ENCODE peak calls at places on chromosome 12, in six cellular contexts. B is pancreas, U is SJSA1, A is fibroblast of villous mesenchyme, P is A549, Q is PC-9. V is an unnamed sample.

GRCh38 chr12:56256326-56256960 is 1.7 kb downstream of the ANKRD52 start:
- DNase-seq in B (no peak), U (peak; percentile 65), A (no peak), P (no peak), Q (no peak), V (peak; percentile 95)

GRCh38 chr12:90335561-90335960 is 619.4 kb downstream of the CCER1 start:
- DNase-seq in B (no peak), U (no peak), A (no peak), P (no peak), Q (no peak), V (no peak)

GRCh38 chr12:94263011-94263786 is 114.8 kb downstream of the PLXNC1 start:
- DNase-seq in B (no peak), U (no peak), A (no peak), P (no peak), Q (no peak), V (peak; percentile 65)

GRCh38 chr12:130031571-130032189 is 127.9 kb upstream of the TMEM132D start:
- DNase-seq in B (no peak), U (no peak), A (peak; percentile 3), P (peak; percentile 57), Q (peak; percentile 37), V (no peak)

GRCh38 chr12:77343291-77343690 is 277.9 kb upstream of the E2F7 start:
- DNase-seq in B (no peak), U (no peak), A (no peak), P (no peak), Q (no peak), V (peak; percentile 74)

GRCh38 chr12:104049278-104050257 is at the start of gene GLT8D2:
- DNase-seq in B (no peak), U (peak; percentile 70), A (peak; percentile 92), P (no peak), Q (peak; percentile 34), V (peak; percentile 79)

GRCh38 chr12:106245767-106246166 is 2.1 kb downstream of the CKAP4 start:
- DNase-seq in B (peak; percentile 63), U (peak; percentile 80), A (peak; percentile 85), P (peak; percentile 81), Q (peak; percentile 70), V (peak; percentile 95)

GRCh38 chr12:45214739-45215418 is 1.0 kb upstream of the ANO6 start:
- DNase-seq in B (peak; percentile 29), U (no peak), A (peak; percentile 50), P (no peak), Q (no peak), V (no peak)

GRCh38 chr12:88650715-88651114 is 70.4 kb upstream of the KITLG start:
- DNase-seq in B (no peak), U (no peak), A (peak; percentile 19), P (peak; percentile 12), Q (no peak), V (peak; percentile 54)

GRCh38 chr12:46332260-46332659 is 40.3 kb downstream of the SLC38A2 start:
- DNase-seq in B (no peak), U (no peak), A (peak; percentile 68), P (peak; percentile 25), Q (peak; percentile 56), V (peak; percentile 13)

GRCh38 chr12:62006076-62006732 is 254.0 kb upstream of the USP15 start:
- DNase-seq in B (no peak), U (no peak), A (peak; percentile 51), P (peak; percentile 61), Q (no peak), V (no peak)

GRCh38 chr12:95784886-95785285 is 5.7 kb downstream of the NTN4 start:
- DNase-seq in B (no peak), U (no peak), A (no peak), P (no peak), Q (no peak), V (no peak)

GRCh38 chr12:83015390-83016225 is 328.9 kb downstream of the TMTC2 start:
- DNase-seq in B (peak; percentile 73), U (no peak), A (peak; percentile 7), P (no peak), Q (peak; percentile 55), V (no peak)

GRCh38 chr12:88577537-88577936 is 2.7 kb downstream of the KITLG start:
- DNase-seq in B (no peak), U (no peak), A (no peak), P (peak; percentile 19), Q (no peak), V (no peak)

GRCh38 chr12:76563061-76563460 is 3.5 kb upstream of the OSBPL8 start:
- DNase-seq in B (no peak), U (no peak), A (peak; percentile 38), P (no peak), Q (peak; percentile 84), V (no peak)

GRCh38 chr12:57632369-57632897 is 568 bp downstream of the B4GALNT1 start:
- DNase-seq in B (no peak), U (peak; percentile 100), A (no peak), P (peak; percentile 43), Q (no peak), V (peak; percentile 63)

GRCh38 chr12:88006351-88006750 is 22.9 kb downstream of the C12orf50 start:
- DNase-seq in B (no peak), U (no peak), A (no peak), P (no peak), Q (no peak), V (no peak)

GRCh38 chr12:131202592-131203378 is 249.1 kb downstream of the ADGRD1 start:
- DNase-seq in B (no peak), U (peak; percentile 34), A (no peak), P (no peak), Q (no peak), V (peak; percentile 81)

GRCh38 chr12:2198088-2198501 is 145.3 kb downstream of the CACNA1C start:
- DNase-seq in B (no peak), U (peak; percentile 77), A (peak; percentile 53), P (no peak), Q (no peak), V (no peak)

GRCh38 chr12:119642986-119643385 is 24.9 kb upstream of the PRKAB1 start:
- DNase-seq in B (no peak), U (no peak), A (no peak), P (no peak), Q (no peak), V (no peak)

GRCh38 chr12:50579757-50580267 is 75.0 kb downstream of the DIP2B start:
- DNase-seq in B (no peak), U (no peak), A (no peak), P (peak; percentile 67), Q (no peak), V (peak; percentile 71)
- H3K4me3 ChIP-seq in B (no peak overlapping the region), U (no peak overlapping the region), A (no peak overlapping the region), P (no peak overlapping the region), Q (no peak overlapping the region), V (no peak overlapping the region)

GRCh38 chr12:51589557-51590176 is 1.4 kb upstream of the SCN8A start:
- DNase-seq in B (no peak), U (no peak), A (no peak), P (no peak), Q (no peak), V (peak; percentile 21)
- H3K4me3 ChIP-seq in B (no peak overlapping the region), U (no peak overlapping the region), A (no peak overlapping the region), P (peak overlapping the region; percentile 70), Q (no peak overlapping the region), V (peak overlapping the region; percentile 85)

GRCh38 chr12:121837680-121838079 is 21.0 kb downstream of the HPD start:
- DNase-seq in B (no peak), U (no peak), A (no peak), P (no peak), Q (no peak), V (no peak)

GRCh38 chr12:121843236-121843982 is 15.2 kb downstream of the HPD start:
- DNase-seq in B (no peak), U (no peak), A (no peak), P (no peak), Q (no peak), V (no peak)

GRCh38 chr12:121839993-121840761 is 18.5 kb downstream of the HPD start:
- DNase-seq in B (no peak), U (no peak), A (peak; percentile 15), P (no peak), Q (no peak), V (no peak)

GRCh38 chr12:121838096-121838495 is 20.6 kb downstream of the HPD start:
- DNase-seq in B (no peak), U (no peak), A (no peak), P (no peak), Q (no peak), V (peak; percentile 3)

DNA sequence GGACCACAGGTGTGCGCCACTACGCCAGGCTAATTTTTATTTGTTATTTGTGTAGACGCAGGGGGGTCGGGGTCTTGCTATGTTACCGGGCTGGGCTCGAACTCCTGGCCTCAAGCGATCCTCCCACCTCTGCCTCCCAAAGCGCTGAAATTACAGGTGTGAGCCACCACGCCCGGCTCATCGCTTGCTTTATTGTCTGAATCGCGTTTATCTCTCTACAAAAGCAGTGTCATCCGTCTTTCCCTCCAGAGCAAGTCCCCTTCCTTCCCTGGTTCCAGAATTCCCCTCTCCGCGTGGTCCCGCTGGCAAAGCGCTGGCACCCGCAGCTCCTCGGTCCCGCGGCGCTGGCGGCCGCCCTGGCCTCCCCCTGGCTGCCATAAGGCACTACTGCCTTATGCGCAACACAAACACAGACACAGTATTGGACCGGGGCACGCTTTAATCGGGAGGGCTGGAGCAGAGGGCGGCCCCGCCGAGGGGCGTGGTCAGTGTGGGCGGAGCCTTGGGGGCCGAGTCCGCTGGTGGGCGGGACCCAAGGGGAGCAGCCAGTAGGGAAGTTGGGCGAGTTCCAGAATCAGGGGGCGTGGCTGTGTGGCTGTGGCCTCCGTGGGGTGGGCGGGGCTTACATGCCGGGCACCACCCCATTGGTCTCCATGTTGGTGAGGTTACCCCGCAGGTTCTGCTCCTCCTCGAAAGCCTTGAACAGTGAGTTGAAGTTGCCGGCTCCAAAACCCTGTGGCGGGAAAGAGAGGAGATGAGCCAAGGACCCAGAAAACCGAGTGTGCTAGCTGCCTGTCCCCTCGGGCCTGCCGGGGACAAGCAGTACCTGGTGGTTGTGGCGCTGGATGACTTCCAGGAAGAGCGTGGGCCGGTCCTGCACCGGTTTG is 19.3 kb downstream of the HPD start:
- DNase-seq in B (peak; percentile 100), U (peak; percentile 99), A (peak; percentile 98), P (peak; percentile 98), Q (peak; percentile 91), V (peak; percentile 99)
- H3K4me3 ChIP-seq in B (peak overlapping the region; percentile 44), U (peak overlapping the region; percentile 43), A (peak overlapping the region; percentile 78), P (peak overlapping the region; percentile 54), Q (peak overlapping the region; percentile 60), V (peak overlapping the region; percentile 79)

GRCh38 chr12:51906452-51907082 is 737 bp upstream of the ACVRL1 start:
- DNase-seq in B (no peak), U (no peak), A (no peak), P (no peak), Q (no peak), V (peak; percentile 66)
- H3K4me3 ChIP-seq in B (no peak overlapping the region), U (peak overlapping the region; percentile 50), A (peak overlapping the region; percentile 54), P (no peak overlapping the region), Q (no peak overlapping the region), V (peak overlapping the region; percentile 73)

DNA sequence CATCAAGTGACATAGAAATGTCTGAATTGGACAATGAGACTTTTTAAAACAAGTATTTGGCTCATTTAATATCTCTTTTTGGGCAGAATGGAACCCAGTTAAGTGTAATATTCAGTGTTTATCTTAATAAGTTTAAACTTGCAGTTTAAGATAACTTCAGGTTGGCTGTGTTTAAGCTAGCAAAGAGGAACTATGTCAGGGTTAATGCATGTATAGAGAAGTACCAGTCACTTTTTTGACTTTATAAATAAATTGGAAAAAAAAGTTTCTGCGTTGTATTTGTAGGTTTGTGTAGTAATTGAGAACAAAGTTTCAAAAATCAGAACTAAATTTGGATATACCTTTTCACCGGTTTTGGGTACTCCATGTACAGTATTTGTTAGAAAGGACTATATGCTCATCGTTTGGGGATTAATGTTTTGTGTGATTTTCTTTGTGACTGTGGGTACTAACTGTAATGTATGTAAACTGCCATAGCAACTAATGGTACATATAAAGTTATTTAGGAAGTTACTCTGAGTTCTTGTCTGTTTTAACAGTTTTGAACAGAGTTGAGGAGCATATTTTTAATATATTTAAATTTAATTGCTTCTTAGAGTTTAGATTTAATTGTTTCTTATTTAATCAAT is 4.5 kb downstream of the HMGA2 start:
- DNase-seq in B (no peak), U (no peak), A (peak; percentile 34), P (no peak), Q (no peak), V (no peak)
- H3K4me3 ChIP-seq in B (no peak overlapping the region), U (no peak overlapping the region), A (peak overlapping the region; percentile 92), P (no peak overlapping the region), Q (peak overlapping the region; percentile 93), V (peak overlapping the region; percentile 90)

V was measured in osteoblast.